ENCODE peak calls at places on chromosome 21, in seven cellular contexts. E is GM12865; Q is thyroid gland; I is astrocyte of the cerebellum; P is neural crest cell; F is CD8-positive, alpha-beta T cell; V is heart left ventricle. O is an unnamed sample.

GRCh38 chr21:15221799-15222386 is 157.1 kb upstream of the NRIP1 start:
- DNase-seq in E (peak), Q (no peak), P (peak), F (no peak), V (peak), I (no peak), O (no peak)

GRCh38 chr21:44291078-44291935 is 5.6 kb downstream of the AIRE start:
- DNase-seq in E (no peak), I (no peak), V (peak), Q (no peak), P (no peak), F (no peak), O (peak)

GRCh38 chr21:16587141-16587570 is 857.4 kb downstream of the USP25 start:
- DNase-seq in Q (peak), V (peak), F (no peak), E (no peak), P (no peak), I (no peak), O (no peak)

GRCh38 chr21:44865561-44866280 is 7.8 kb downstream of the PTTG1IP start:
- DNase-seq in E (peak), Q (no peak), V (peak), P (no peak), I (no peak), F (no peak), O (no peak)

GRCh38 chr21:33954395-33954794 is 38.8 kb upstream of the ATP5PO start:
- DNase-seq in F (no peak), P (no peak), I (no peak), E (no peak), Q (no peak), V (no peak), O (no peak)

GRCh38 chr21:31713973-31714740 is 17.8 kb downstream of the SCAF4 start:
- DNase-seq in Q (no peak), E (peak), I (no peak), V (no peak), P (no peak), F (no peak), O (no peak)

GRCh38 chr21:28823464-28823863 is 169.2 kb downstream of the LTN1 start:
- DNase-seq in Q (no peak), E (no peak), F (no peak), P (no peak), I (no peak), V (no peak), O (no peak)

GRCh38 chr21:46099476-46099875 is 1.6 kb downstream of the COL6A2 start:
- DNase-seq in E (no peak), I (no peak), V (peak), F (peak), P (no peak), Q (no peak), O (no peak)

GRCh38 chr21:36792505-36792967 is 93.6 kb downstream of the SIM2 start:
- DNase-seq in F (no peak), E (no peak), I (no peak), P (no peak), Q (no peak), V (no peak), O (no peak)

GRCh38 chr21:46054031-46054430 is 43.9 kb upstream of the COL6A2 start:
- DNase-seq in E (no peak), P (no peak), I (no peak), F (no peak), Q (no peak), V (no peak), O (no peak)

GRCh38 chr21:42684109-42684916 is 30.9 kb downstream of the PDE9A start:
- DNase-seq in I (no peak), P (no peak), F (peak), V (no peak), E (no peak), Q (no peak), O (no peak)
- TF ChIP-seq CTCF in I (no peak), P (no peak), F (no peak), V (no peak), E (no peak), Q (no peak), O (no peak)

GRCh38 chr21:41143596-41144325 is 24.2 kb upstream of the BACE2 start:
- DNase-seq in F (no peak), E (no peak), P (no peak), Q (no peak), V (no peak), I (no peak), O (no peak)

GRCh38 chr21:41141031-41141457 is 26.9 kb upstream of the BACE2 start:
- DNase-seq in I (peak), Q (peak), P (no peak), V (no peak), F (no peak), E (no peak), O (no peak)

GRCh38 chr21:41139275-41139674 is 28.7 kb upstream of the BACE2 start:
- DNase-seq in P (no peak), F (no peak), I (no peak), V (no peak), E (no peak), Q (no peak), O (no peak)

GRCh38 chr21:41139951-41140350 is 28.0 kb upstream of the BACE2 start:
- DNase-seq in P (no peak), E (no peak), V (no peak), Q (no peak), F (no peak), I (no peak), O (no peak)

DNA sequence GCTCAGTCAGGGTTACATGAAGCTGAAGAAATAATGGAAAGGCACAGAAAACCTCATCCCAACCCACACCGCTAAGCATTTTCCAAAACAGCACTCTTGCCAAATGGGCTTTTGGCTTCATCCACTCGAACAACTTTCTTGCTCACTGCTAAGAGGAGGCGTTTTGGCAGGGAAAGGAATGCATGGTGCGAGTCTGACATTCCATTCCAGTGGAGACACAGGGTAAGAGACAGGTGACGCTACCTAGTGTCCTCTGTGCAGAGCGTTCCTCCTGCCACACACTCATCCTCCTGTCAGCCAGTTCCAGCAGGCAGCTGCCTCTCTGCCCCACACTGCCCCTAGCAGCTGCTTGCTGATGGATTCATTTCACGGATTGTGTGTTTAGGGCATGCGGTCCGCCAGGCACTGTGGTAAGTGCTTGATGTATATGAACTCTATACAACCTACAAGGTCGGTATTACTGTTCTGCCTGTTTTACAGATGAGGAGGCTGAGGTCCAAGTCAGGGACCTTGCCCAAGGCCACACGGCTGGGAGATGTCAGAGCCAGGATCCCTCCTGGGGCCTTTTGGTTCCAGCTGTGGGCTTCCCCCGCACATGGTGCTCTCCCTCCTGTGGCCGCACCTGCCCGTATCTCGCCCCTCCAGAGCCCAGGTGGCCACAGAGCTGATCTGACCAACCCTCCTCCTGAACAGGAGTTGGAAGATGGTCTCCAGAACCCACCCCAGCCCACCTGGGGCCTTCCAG is 25.7 kb upstream of the BACE2 start:
- DNase-seq in Q (peak), P (no peak), I (peak), E (no peak), F (no peak), V (peak), O (no peak)
- TF ChIP-seq CTCF in Q (peak), P (no peak), I (no peak), E (no peak), F (no peak), V (no peak), O (no peak)

DNA sequence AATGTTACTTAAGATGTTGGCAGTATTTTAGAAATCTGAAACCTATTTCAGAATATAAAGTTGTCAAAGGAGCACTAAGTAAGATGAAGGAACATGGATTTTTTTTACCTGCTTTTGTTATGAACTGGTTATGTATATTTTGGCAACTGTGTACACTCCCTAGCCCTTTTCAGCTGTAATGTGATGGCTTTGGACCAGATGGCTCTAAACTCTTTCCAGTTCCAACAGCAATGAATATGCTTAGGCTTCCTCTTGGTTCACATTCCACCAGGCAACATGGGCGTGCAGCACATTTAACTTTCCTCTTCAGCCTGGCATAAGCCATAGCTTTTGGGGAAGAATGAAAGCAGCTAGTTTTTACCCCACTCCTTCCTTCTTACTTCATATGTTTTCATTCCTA is 95.6 kb upstream of the ADAMTS5 start:
- DNase-seq in V (no peak), Q (no peak), I (no peak), F (no peak), E (no peak), P (no peak), O (no peak)
- TF ChIP-seq CTCF in V (no peak), Q (no peak), I (no peak), F (no peak), E (no peak), P (no peak), O (no peak)

GRCh38 chr21:37958493-37958892 is 42.2 kb upstream of the KCNJ6 start:
- DNase-seq in P (no peak), E (no peak), F (no peak), Q (no peak), V (no peak), I (no peak), O (no peak)

GRCh38 chr21:37956772-37957171 is 40.5 kb upstream of the KCNJ6 start:
- DNase-seq in P (no peak), I (no peak), V (no peak), E (no peak), Q (no peak), F (no peak), O (no peak)
- TF ChIP-seq CTCF in P (no peak), I (no peak), V (no peak), E (no peak), Q (no peak), F (no peak), O (no peak)